ENCODE peak calls at places on chromosome 9, in seven cellular contexts. W is mesenteric fat pad, F is vagina, T is T-helper 1 cell, Z is HTR-8/SVneo, J is SW 1271, I is cardiac fibroblast. P is an unnamed sample.

GRCh38 chr9:103707181-103707580 is 386.9 kb upstream of the SMC2 start:
- DNase-seq in W (no peak), F (no peak), T (no peak), Z (no peak), J (no peak), I (no peak), P (no peak)

GRCh38 chr9:123335227-123335985 is 20.6 kb upstream of the CRB2 start:
- DNase-seq in W (no peak), F (no peak), T (no peak), Z (peak), J (no peak), I (peak), P (no peak)

GRCh38 chr9:79581794-79582193 is 10.0 kb downstream of the TLE4 start:
- DNase-seq in W (no peak), F (no peak), T (peak), Z (no peak), J (no peak), I (peak), P (no peak)

GRCh38 chr9:132268725-132269352 is 85.9 kb downstream of the SETX start:
- DNase-seq in W (no peak), F (no peak), T (peak), Z (peak), J (peak), I (peak), P (peak)

GRCh38 chr9:114072181-114073140 is 5.6 kb downstream of the AMBP start:
- DNase-seq in W (no peak), F (no peak), T (no peak), Z (no peak), J (no peak), I (peak), P (peak)

GRCh38 chr9:75147638-75148037 is 59.3 kb downstream of the OSTF1 start:
- DNase-seq in W (no peak), F (no peak), T (no peak), Z (no peak), J (no peak), I (peak), P (no peak)

GRCh38 chr9:15211994-15212501 is 95.0 kb downstream of the TTC39B start:
- DNase-seq in W (no peak), F (no peak), T (no peak), Z (no peak), J (no peak), I (peak), P (no peak)

GRCh38 chr9:123305879-123306278 is 37.5 kb upstream of the STRBP start:
- DNase-seq in W (no peak), F (no peak), T (no peak), Z (no peak), J (no peak), I (no peak), P (no peak)

GRCh38 chr9:79757906-79758669 is 186.3 kb downstream of the TLE4 start:
- DNase-seq in W (no peak), F (no peak), T (no peak), Z (peak), J (no peak), I (peak), P (no peak)

GRCh38 chr9:121738969-121739368 is 87.5 kb downstream of the DAB2IP start:
- DNase-seq in W (no peak), F (no peak), T (no peak), Z (no peak), J (no peak), I (peak), P (peak)

GRCh38 chr9:13841801-13842462 is 472.0 kb downstream of the NFIB start:
- DNase-seq in W (no peak), F (no peak), T (no peak), Z (no peak), J (no peak), I (no peak), P (no peak)

GRCh38 chr9:114207034-114207815 is 51.9 kb downstream of the COL27A1 start:
- DNase-seq in W (no peak), F (no peak), T (no peak), Z (peak), J (no peak), I (no peak), P (peak)

GRCh38 chr9:98974554-98974953 is 30.8 kb downstream of the COL15A1 start:
- DNase-seq in W (no peak), F (no peak), T (no peak), Z (no peak), J (no peak), I (no peak), P (no peak)

GRCh38 chr9:77488439-77489126 is 159.5 kb downstream of the GNA14 start:
- DNase-seq in W (no peak), F (no peak), T (no peak), Z (no peak), J (no peak), I (peak), P (no peak)

GRCh38 chr9:79623799-79624721 is 52.3 kb downstream of the TLE4 start:
- DNase-seq in W (no peak), F (no peak), T (no peak), Z (no peak), J (no peak), I (peak), P (peak)

GRCh38 chr9:125295642-125296041 is 34.0 kb downstream of the GAPVD1 start:
- DNase-seq in W (no peak), F (no peak), T (no peak), Z (no peak), J (no peak), I (no peak), P (no peak)

GRCh38 chr9:4862506-4863250 is 69.9 kb downstream of the RCL1 start:
- DNase-seq in W (no peak), F (no peak), T (no peak), Z (no peak), J (no peak), I (peak), P (no peak)

GRCh38 chr9:131167146-131167692 is 41.8 kb downstream of the NUP214 start:
- DNase-seq in W (no peak), F (no peak), T (no peak), Z (no peak), J (no peak), I (peak), P (no peak)

GRCh38 chr9:128899566-128900322 is 17.8 kb downstream of the LRRC8A start:
- DNase-seq in W (no peak), F (no peak), T (no peak), Z (no peak), J (no peak), I (no peak), P (peak)

GRCh38 chr9:85212887-85213286 is 528.9 kb downstream of the AGTPBP1 start:
- DNase-seq in W (no peak), F (no peak), T (no peak), Z (no peak), J (no peak), I (peak), P (peak)

GRCh38 chr9:526904-527591 is 312.4 kb downstream of the DOCK8 start:
- DNase-seq in W (no peak), F (no peak), T (no peak), Z (no peak), J (no peak), I (no peak), P (no peak)

GRCh38 chr9:20649381-20649780 is 27.1 kb upstream of the MLLT3 start:
- DNase-seq in W (no peak), F (no peak), T (no peak), Z (no peak), J (no peak), I (peak), P (no peak)

GRCh38 chr9:91038483-91039124 is 237.0 kb downstream of the SYK start:
- DNase-seq in W (peak), F (peak), T (no peak), Z (no peak), J (no peak), I (no peak), P (no peak)

GRCh38 chr9:133477992-133478850 is 678 bp downstream of the SLC2A6 start:
- DNase-seq in W (no peak), F (no peak), T (no peak), Z (no peak), J (no peak), I (peak), P (no peak)

GRCh38 chr9:17251100-17251499 is 116.3 kb downstream of the CNTLN start:
- DNase-seq in W (no peak), F (no peak), T (no peak), Z (no peak), J (no peak), I (no peak), P (no peak)